ENCODE peak calls at places on chromosome 1, in ten cellular contexts. S, M, P, H, O, F, Y, X, K and W are unnamed samples.

GRCh38 chr1:54927475-54928240 is 40.7 kb upstream of the DHCR24 start:
- DNase-seq in M (no peak), Y (no peak), S (peak; percentile 65), P (no peak), K (no peak), F (no peak), H (no peak), O (no peak), X (peak; percentile 43), W (no peak)

GRCh38 chr1:107139833-107140702 is 771 bp upstream of the NTNG1 start:
- DNase-seq in H (peak; percentile 37), X (peak; percentile 39), F (no peak), P (no peak), O (peak; percentile 32), S (peak; percentile 53), Y (peak; percentile 76), M (no peak), K (peak; percentile 86), W (no peak)

GRCh38 chr1:227066999-227067398 is 126.9 kb downstream of the COQ8A start:
- DNase-seq in O (no peak), P (no peak), H (no peak), K (no peak), M (no peak), Y (no peak), S (no peak), F (no peak), X (no peak), W (no peak)

GRCh38 chr1:152941037-152941700 is 5.8 kb upstream of the SPRR5 start:
- DNase-seq in H (no peak), O (no peak), F (no peak), Y (no peak), K (no peak), S (no peak), P (no peak), X (no peak), M (no peak), W (no peak)

GRCh38 chr1:16251381-16251780 is 14.4 kb upstream of the CPLANE2 start:
- DNase-seq in Y (no peak), O (no peak), F (no peak), S (no peak), H (no peak), P (no peak), M (no peak), X (no peak), K (no peak), W (no peak)

GRCh38 chr1:81666586-81666985 is 134.1 kb upstream of the ADGRL2 start:
- DNase-seq in O (no peak), S (no peak), H (no peak), F (no peak), M (no peak), K (no peak), P (no peak), X (no peak), Y (no peak), W (no peak)

GRCh38 chr1:61659061-61659460 is 65.9 kb downstream of the TM2D1 start:
- DNase-seq in P (no peak), S (no peak), H (no peak), F (no peak), O (no peak), K (no peak), M (no peak), Y (peak; percentile 3), X (no peak), W (no peak)

GRCh38 chr1:1073743-1074587 is at the start of gene RNF223:
- DNase-seq in K (no peak), Y (peak; percentile 63), M (no peak), X (no peak), O (no peak), S (no peak), H (no peak), P (no peak), F (no peak), W (no peak)

GRCh38 chr1:231165371-231165770 is 3.5 kb downstream of the TRIM67 start:
- DNase-seq in M (no peak), X (no peak), K (no peak), F (no peak), H (no peak), Y (no peak), S (no peak), O (no peak), P (no peak), W (no peak)